ENCODE peak calls at places on chromosomes 7 and 10, in six cellular contexts. A is HFFc6, U is DMS153, J is NCI-H1105 treated with DMSO at 0.1 percent for 48 hours, I is EH, N is NCI-H774. Y is an unnamed sample.
A peak's percentile ranks its signal among the peaks of the same experiment; 100 is the strongest.

GRCh38 chr10:129321727-129322126 is 145.3 kb upstream of the MGMT start:
- DNase-seq in A (no peak), U (no peak), J (no peak), I (no peak), N (no peak), Y (no peak)

GRCh38 chr10:71789871-71790270 is 16.6 kb upstream of the VSIR start:
- DNase-seq in A (no peak), U (no peak), J (no peak), I (no peak), N (no peak), Y (no peak)

GRCh38 chr7:77157446-77157845 is 35.0 kb downstream of the CCDC146 start:
- DNase-seq in A (no peak), U (no peak), J (no peak), I (peak; percentile 4), N (no peak), Y (no peak)

GRCh38 chr10:101140084-101140949 is 9.2 kb downstream of the TLX1 start:
- DNase-seq in A (no peak), U (no peak), J (no peak), I (no peak), N (no peak), Y (no peak)

GRCh38 chr10:72275351-72276012 is 1.8 kb downstream of the DDIT4 start:
- DNase-seq in A (no peak), U (no peak), J (peak; percentile 58), I (no peak), N (no peak), Y (no peak)

GRCh38 chr10:93352638-93353383 is 129.3 kb downstream of the MYOF start:
- DNase-seq in A (peak; percentile 41), U (no peak), J (peak; percentile 38), I (peak; percentile 72), N (peak; percentile 6), Y (no peak)

GRCh38 chr10:3776796-3777571 is 8.0 kb downstream of the KLF6 start:
- DNase-seq in A (peak; percentile 91), U (peak; percentile 23), J (no peak), I (peak; percentile 91), N (peak; percentile 7), Y (no peak)

GRCh38 chr10:131943021-131943814 is 38.5 kb downstream of the BNIP3 start:
- DNase-seq in A (no peak), U (no peak), J (no peak), I (no peak), N (no peak), Y (no peak)

GRCh38 chr10:92124524-92125168 is 166.2 kb downstream of the CPEB3 start:
- DNase-seq in A (peak; percentile 43), U (no peak), J (no peak), I (peak; percentile 67), N (no peak), Y (no peak)

GRCh38 chr10:119981826-119982225 is 89.3 kb downstream of the SEC23IP start:
- DNase-seq in A (no peak), U (no peak), J (no peak), I (no peak), N (no peak), Y (no peak)

GRCh38 chr10:46787321-46787615 is 124.0 kb upstream of the PTPN20 start:
- DNase-seq in A (peak; percentile 64), U (no peak), J (no peak), I (peak; percentile 76), N (no peak), Y (no peak)

GRCh38 chr10:18659784-18660561 is 742 bp downstream of the ARL5B start:
- DNase-seq in A (peak; percentile 23), U (no peak), J (peak; percentile 46), I (peak; percentile 41), N (peak; percentile 45), Y (no peak)

GRCh38 chr10:110414563-110415309 is 83.0 kb upstream of the DUSP5 start:
- DNase-seq in A (peak; percentile 58), U (no peak), J (no peak), I (peak; percentile 79), N (no peak), Y (no peak)

GRCh38 chr7:121803041-121803440 is 69.9 kb upstream of the PTPRZ1 start:
- DNase-seq in A (no peak), U (no peak), J (no peak), I (no peak), N (no peak), Y (no peak)

GRCh38 chr7:132437730-132438129 is 138.5 kb downstream of the PLXNA4 start:
- DNase-seq in A (no peak), U (no peak), J (no peak), I (no peak), N (no peak), Y (no peak)

GRCh38 chr10:48882881-48883280 is 56.8 kb downstream of the LRRC18 start:
- DNase-seq in A (no peak), U (no peak), J (no peak), I (no peak), N (no peak), Y (no peak)

GRCh38 chr7:90345548-90346319 is 782 bp upstream of the GTPBP10 start:
- DNase-seq in A (peak; percentile 33), U (no peak), J (no peak), I (peak; percentile 59), N (no peak), Y (no peak)

GRCh38 chr7:114422478-114423217 is 8.0 kb downstream of the FOXP2 start:
- DNase-seq in A (no peak), U (peak; percentile 18), J (no peak), I (no peak), N (no peak), Y (peak; percentile 52)

GRCh38 chr7:130363156-130363847 is 17.0 kb upstream of the CPA1 start:
- DNase-seq in A (peak; percentile 99), U (no peak), J (no peak), I (peak; percentile 98), N (no peak), Y (no peak)

GRCh38 chr10:35447693-35448407 is 111.5 kb downstream of the CCNY start:
- DNase-seq in A (peak; percentile 67), U (peak; percentile 10), J (peak; percentile 33), I (peak; percentile 78), N (peak; percentile 52), Y (peak; percentile 38)

GRCh38 chr10:34526758-34527730 is 288.1 kb downstream of the PARD3 start:
- DNase-seq in A (peak; percentile 93), U (no peak), J (no peak), I (peak; percentile 99), N (no peak), Y (no peak)

GRCh38 chr7:45582136-45582742 is 8.1 kb downstream of the ADCY1 start:
- DNase-seq in A (no peak), U (no peak), J (no peak), I (no peak), N (no peak), Y (no peak)

GRCh38 chr10:100033766-100034418 is 24.1 kb upstream of the DNMBP start:
- DNase-seq in A (no peak), U (no peak), J (no peak), I (no peak), N (no peak), Y (no peak)

GRCh38 chr7:1700536-1701333 is 30.7 kb downstream of the ELFN1 start:
- DNase-seq in A (no peak), U (no peak), J (no peak), I (no peak), N (no peak), Y (no peak)

GRCh38 chr10:50857579-50857978 is 27.8 kb downstream of the A1CF start:
- DNase-seq in A (no peak), U (no peak), J (no peak), I (no peak), N (no peak), Y (no peak)

GRCh38 chr7:154927624-154928125 is 75.2 kb downstream of the PAXIP1 start:
- DNase-seq in A (peak; percentile 76), U (peak; percentile 64), J (peak; percentile 87), I (peak; percentile 83), N (peak; percentile 77), Y (peak; percentile 91)